ENCODE peak calls at places on chromosomes 6 and 20, in six cellular contexts. One of them, this sample, is unnamed.

GRCh38 chr20:3545401-3545925 is 74.6 kb downstream of the ATRN start:
- DNase-seq in ACHN: no peak
- DNase-seq in CD4-positive, CD25-positive, alpha-beta regulatory T cell: no peak
- DNase-seq in NCI-H510A treated with DMSO at 0.1 percent for 48 hours: no peak
- DNase-seq in IMR-90: no peak
- DNase-seq in SK-N-DZ: no peak
- DNase-seq in this sample: no peak

GRCh38 chr6:159729598-159729997 is 2.3 kb downstream of the WTAP start:
- DNase-seq in ACHN: peak
- DNase-seq in CD4-positive, CD25-positive, alpha-beta regulatory T cell: no peak
- DNase-seq in NCI-H510A treated with DMSO at 0.1 percent for 48 hours: no peak
- DNase-seq in IMR-90: peak
- DNase-seq in SK-N-DZ: no peak
- DNase-seq in this sample: no peak

GRCh38 chr6:36523936-36524499 is 23.3 kb downstream of the STK38 start:
- DNase-seq in ACHN: no peak
- DNase-seq in CD4-positive, CD25-positive, alpha-beta regulatory T cell: no peak
- DNase-seq in NCI-H510A treated with DMSO at 0.1 percent for 48 hours: no peak
- DNase-seq in IMR-90: no peak
- DNase-seq in SK-N-DZ: no peak
- DNase-seq in this sample: no peak

GRCh38 chr6:97703661-97704060 is 420.6 kb upstream of the MMS22L start:
- DNase-seq in ACHN: no peak
- DNase-seq in CD4-positive, CD25-positive, alpha-beta regulatory T cell: no peak
- DNase-seq in NCI-H510A treated with DMSO at 0.1 percent for 48 hours: no peak
- DNase-seq in IMR-90: no peak
- DNase-seq in SK-N-DZ: no peak
- DNase-seq in this sample: no peak

GRCh38 chr6:165729307-165729936 is 66.4 kb upstream of the PDE10A start:
- DNase-seq in ACHN: peak
- DNase-seq in CD4-positive, CD25-positive, alpha-beta regulatory T cell: no peak
- DNase-seq in NCI-H510A treated with DMSO at 0.1 percent for 48 hours: peak
- DNase-seq in IMR-90: peak
- DNase-seq in SK-N-DZ: no peak
- DNase-seq in this sample: no peak

GRCh38 chr6:37696220-37696840 is 1.4 kb downstream of the MDGA1 start:
- DNase-seq in ACHN: peak
- DNase-seq in CD4-positive, CD25-positive, alpha-beta regulatory T cell: peak
- DNase-seq in NCI-H510A treated with DMSO at 0.1 percent for 48 hours: peak
- DNase-seq in IMR-90: peak
- DNase-seq in SK-N-DZ: no peak
- DNase-seq in this sample: peak

GRCh38 chr6:33105916-33106871 is 30.4 kb downstream of the HLA-DPB1 start:
- DNase-seq in ACHN: no peak
- DNase-seq in CD4-positive, CD25-positive, alpha-beta regulatory T cell: no peak
- DNase-seq in NCI-H510A treated with DMSO at 0.1 percent for 48 hours: no peak
- DNase-seq in IMR-90: no peak
- DNase-seq in SK-N-DZ: no peak
- DNase-seq in this sample: no peak

GRCh38 chr6:136784910-136785746 is 7.1 kb downstream of the MAP3K5 start:
- DNase-seq in ACHN: no peak
- DNase-seq in CD4-positive, CD25-positive, alpha-beta regulatory T cell: no peak
- DNase-seq in NCI-H510A treated with DMSO at 0.1 percent for 48 hours: no peak
- DNase-seq in IMR-90: no peak
- DNase-seq in SK-N-DZ: no peak
- DNase-seq in this sample: peak

GRCh38 chr20:48619126-48620101 is 208.4 kb downstream of the PREX1 start:
- DNase-seq in ACHN: no peak
- DNase-seq in CD4-positive, CD25-positive, alpha-beta regulatory T cell: no peak
- DNase-seq in NCI-H510A treated with DMSO at 0.1 percent for 48 hours: no peak
- DNase-seq in IMR-90: no peak
- DNase-seq in SK-N-DZ: peak
- DNase-seq in this sample: no peak

GRCh38 chr20:42435230-42435629 is 754.5 kb downstream of the PTPRT start:
- DNase-seq in ACHN: no peak
- DNase-seq in CD4-positive, CD25-positive, alpha-beta regulatory T cell: no peak
- DNase-seq in NCI-H510A treated with DMSO at 0.1 percent for 48 hours: no peak
- DNase-seq in IMR-90: no peak
- DNase-seq in SK-N-DZ: no peak
- DNase-seq in this sample: no peak

GRCh38 chr6:39402239-39402751 is 79.8 kb upstream of the KCNK16 start:
- DNase-seq in ACHN: no peak
- DNase-seq in CD4-positive, CD25-positive, alpha-beta regulatory T cell: no peak
- DNase-seq in NCI-H510A treated with DMSO at 0.1 percent for 48 hours: no peak
- DNase-seq in IMR-90: no peak
- DNase-seq in SK-N-DZ: no peak
- DNase-seq in this sample: no peak

GRCh38 chr6:135291288-135292116 is 110.4 kb downstream of the MYB start:
- DNase-seq in ACHN: no peak
- DNase-seq in CD4-positive, CD25-positive, alpha-beta regulatory T cell: no peak
- DNase-seq in NCI-H510A treated with DMSO at 0.1 percent for 48 hours: no peak
- DNase-seq in IMR-90: peak
- DNase-seq in SK-N-DZ: peak
- DNase-seq in this sample: no peak

GRCh38 chr6:147716434-147716833 is 207.9 kb downstream of the SAMD5 start:
- DNase-seq in ACHN: no peak
- DNase-seq in CD4-positive, CD25-positive, alpha-beta regulatory T cell: no peak
- DNase-seq in NCI-H510A treated with DMSO at 0.1 percent for 48 hours: no peak
- DNase-seq in IMR-90: no peak
- DNase-seq in SK-N-DZ: no peak
- DNase-seq in this sample: no peak

GRCh38 chr6:30845183-30845582 is 39.1 kb upstream of the DDR1 start:
- DNase-seq in ACHN: no peak
- DNase-seq in CD4-positive, CD25-positive, alpha-beta regulatory T cell: no peak
- DNase-seq in NCI-H510A treated with DMSO at 0.1 percent for 48 hours: no peak
- DNase-seq in IMR-90: no peak
- DNase-seq in SK-N-DZ: no peak
- DNase-seq in this sample: no peak

GRCh38 chr6:116057766-116058165 is 2.9 kb downstream of the FRK start:
- DNase-seq in ACHN: no peak
- DNase-seq in CD4-positive, CD25-positive, alpha-beta regulatory T cell: no peak
- DNase-seq in NCI-H510A treated with DMSO at 0.1 percent for 48 hours: no peak
- DNase-seq in IMR-90: no peak
- DNase-seq in SK-N-DZ: no peak
- DNase-seq in this sample: no peak

GRCh38 chr6:138648127-138648526 is 125.4 kb upstream of the CCDC28A start:
- DNase-seq in ACHN: no peak
- DNase-seq in CD4-positive, CD25-positive, alpha-beta regulatory T cell: no peak
- DNase-seq in NCI-H510A treated with DMSO at 0.1 percent for 48 hours: no peak
- DNase-seq in IMR-90: no peak
- DNase-seq in SK-N-DZ: no peak
- DNase-seq in this sample: no peak

GRCh38 chr20:16337707-16338106 is 235.5 kb downstream of the KIF16B start:
- DNase-seq in ACHN: no peak
- DNase-seq in CD4-positive, CD25-positive, alpha-beta regulatory T cell: no peak
- DNase-seq in NCI-H510A treated with DMSO at 0.1 percent for 48 hours: no peak
- DNase-seq in IMR-90: no peak
- DNase-seq in SK-N-DZ: no peak
- DNase-seq in this sample: no peak

GRCh38 chr6:108106261-108106660 is 31.7 kb upstream of the OSTM1 start:
- DNase-seq in ACHN: no peak
- DNase-seq in CD4-positive, CD25-positive, alpha-beta regulatory T cell: no peak
- DNase-seq in NCI-H510A treated with DMSO at 0.1 percent for 48 hours: no peak
- DNase-seq in IMR-90: no peak
- DNase-seq in SK-N-DZ: no peak
- DNase-seq in this sample: no peak

GRCh38 chr6:1525364-1526038 is 84.2 kb upstream of the FOXC1 start:
- DNase-seq in ACHN: no peak
- DNase-seq in CD4-positive, CD25-positive, alpha-beta regulatory T cell: no peak
- DNase-seq in NCI-H510A treated with DMSO at 0.1 percent for 48 hours: no peak
- DNase-seq in IMR-90: peak
- DNase-seq in SK-N-DZ: no peak
- DNase-seq in this sample: no peak

GRCh38 chr6:122400467-122401089 is 1.1 kb downstream of the HSF2 start:
- DNase-seq in ACHN: no peak
- DNase-seq in CD4-positive, CD25-positive, alpha-beta regulatory T cell: no peak
- DNase-seq in NCI-H510A treated with DMSO at 0.1 percent for 48 hours: no peak
- DNase-seq in IMR-90: no peak
- DNase-seq in SK-N-DZ: no peak
- DNase-seq in this sample: no peak

GRCh38 chr6:154298297-154298696 is 58.3 kb downstream of the IPCEF1 start:
- DNase-seq in ACHN: no peak
- DNase-seq in CD4-positive, CD25-positive, alpha-beta regulatory T cell: no peak
- DNase-seq in NCI-H510A treated with DMSO at 0.1 percent for 48 hours: no peak
- DNase-seq in IMR-90: peak
- DNase-seq in SK-N-DZ: no peak
- DNase-seq in this sample: no peak

GRCh38 chr6:154962751-154963150 is 32.4 kb upstream of the TIAM2 start:
- DNase-seq in ACHN: peak
- DNase-seq in CD4-positive, CD25-positive, alpha-beta regulatory T cell: no peak
- DNase-seq in NCI-H510A treated with DMSO at 0.1 percent for 48 hours: no peak
- DNase-seq in IMR-90: peak
- DNase-seq in SK-N-DZ: no peak
- DNase-seq in this sample: no peak

GRCh38 chr6:163170294-163170883 is 244.1 kb upstream of the QKI start:
- DNase-seq in ACHN: peak
- DNase-seq in CD4-positive, CD25-positive, alpha-beta regulatory T cell: no peak
- DNase-seq in NCI-H510A treated with DMSO at 0.1 percent for 48 hours: no peak
- DNase-seq in IMR-90: no peak
- DNase-seq in SK-N-DZ: no peak
- DNase-seq in this sample: no peak

GRCh38 chr6:121443953-121444590 is 8.6 kb downstream of the GJA1 start:
- DNase-seq in ACHN: no peak
- DNase-seq in CD4-positive, CD25-positive, alpha-beta regulatory T cell: no peak
- DNase-seq in NCI-H510A treated with DMSO at 0.1 percent for 48 hours: no peak
- DNase-seq in IMR-90: no peak
- DNase-seq in SK-N-DZ: no peak
- DNase-seq in this sample: no peak

GRCh38 chr6:140579918-140580317 is 1205.5 kb upstream of the CITED2 start:
- DNase-seq in ACHN: no peak
- DNase-seq in CD4-positive, CD25-positive, alpha-beta regulatory T cell: no peak
- DNase-seq in NCI-H510A treated with DMSO at 0.1 percent for 48 hours: no peak
- DNase-seq in IMR-90: no peak
- DNase-seq in SK-N-DZ: no peak
- DNase-seq in this sample: no peak

GRCh38 chr6:169501777-169502313 is 200.0 kb downstream of the WDR27 start:
- DNase-seq in ACHN: no peak
- DNase-seq in CD4-positive, CD25-positive, alpha-beta regulatory T cell: no peak
- DNase-seq in NCI-H510A treated with DMSO at 0.1 percent for 48 hours: no peak
- DNase-seq in IMR-90: no peak
- DNase-seq in SK-N-DZ: no peak
- DNase-seq in this sample: no peak

GRCh38 chr6:8230357-8230756 is 128.0 kb upstream of the EEF1E1 start:
- DNase-seq in ACHN: no peak
- DNase-seq in CD4-positive, CD25-positive, alpha-beta regulatory T cell: no peak
- DNase-seq in NCI-H510A treated with DMSO at 0.1 percent for 48 hours: no peak
- DNase-seq in IMR-90: no peak
- DNase-seq in SK-N-DZ: no peak
- DNase-seq in this sample: no peak

GRCh38 chr6:73565767-73566485 is 45.1 kb upstream of the EEF1A1 start:
- DNase-seq in ACHN: peak
- DNase-seq in CD4-positive, CD25-positive, alpha-beta regulatory T cell: no peak
- DNase-seq in NCI-H510A treated with DMSO at 0.1 percent for 48 hours: no peak
- DNase-seq in IMR-90: peak
- DNase-seq in SK-N-DZ: no peak
- DNase-seq in this sample: no peak

GRCh38 chr20:324177-325042 is 942 bp upstream of the SOX12 start:
- DNase-seq in ACHN: peak
- DNase-seq in CD4-positive, CD25-positive, alpha-beta regulatory T cell: peak
- DNase-seq in NCI-H510A treated with DMSO at 0.1 percent for 48 hours: peak
- DNase-seq in IMR-90: peak
- DNase-seq in SK-N-DZ: peak
- DNase-seq in this sample: peak

This sample was measured in central memory CD4-positive, alpha-beta T cell.